ENCODE peak calls at places on chromosomes 4 and X, in four cellular contexts. N, C, W and B are unnamed samples.

GRCh38 chr4:142817442-142817841 is 28.7 kb downstream of the INPP4B start:
- DNase-seq in N (peak), W (peak), C (peak), B (no peak)

GRCh38 chr4:80142396-80143304 is 54.7 kb upstream of the PRDM8 start:
- DNase-seq in W (no peak), C (no peak), N (no peak), B (no peak)

GRCh38 chrX:135213200-135213844 is 38.5 kb upstream of the ETDA start:
- DNase-seq in W (no peak), C (no peak), N (no peak), B (no peak)

GRCh38 chr4:184958839-184959238 is 59.5 kb upstream of the HELT start:
- DNase-seq in W (no peak), C (no peak), N (no peak), B (no peak)

GRCh38 chr4:161343188-161343950 is 820.4 kb downstream of the FSTL5 start:
- DNase-seq in W (no peak), C (no peak), N (no peak), B (no peak)

GRCh38 chr4:4759233-4759632 is 100.2 kb upstream of the MSX1 start:
- DNase-seq in N (no peak), W (no peak), C (no peak), B (no peak)

GRCh38 chr4:145618210-145618911 is 824 bp upstream of the MMAA start:
- DNase-seq in W (no peak), N (peak), C (no peak), B (peak)

GRCh38 chrX:152817082-152817744 is 13.3 kb downstream of the CETN2 start:
- DNase-seq in N (no peak), W (peak), C (no peak), B (no peak)

GRCh38 chrX:1391370-1391706 is 575 bp downstream of the SLC25A6 start:
- DNase-seq in N (no peak), C (no peak), W (no peak), B (peak)